ENCODE peak calls at places on chromosomes 6 and 20, in five cellular contexts. M, N, R, F and Z are unnamed samples. For H3K27me3, the result is how much of the 10 kb centered on the place peaks cover.

GRCh38 chr6:138194221-138194620 is 24.1 kb downstream of the PBOV1 start:
- DNase-seq in M (no peak), N (no peak), R (no peak), F (no peak), Z (no peak)

GRCh38 chr6:13427838-13428527 is 59.4 kb downstream of the GFOD1 start:
- DNase-seq in M (no peak), N (no peak), R (no peak), F (no peak), Z (no peak)

GRCh38 chr6:13461805-13462204 is 25.6 kb downstream of the GFOD1 start:
- DNase-seq in M (no peak), N (no peak), R (no peak), F (peak), Z (peak)

GRCh38 chr20:3846378-3846739 is 275 bp upstream of the MAVS start:
- DNase-seq in M (no peak), N (no peak), R (no peak), F (no peak), Z (no peak)

GRCh38 chr6:117344444-117345291 is 79.3 kb downstream of the VGLL2 start:
- DNase-seq in M (no peak), N (no peak), R (no peak), F (no peak), Z (no peak)

GRCh38 chr20:45444050-45444449 is 25.5 kb upstream of the WFDC2 start:
- DNase-seq in M (no peak), N (no peak), R (no peak), F (no peak), Z (no peak)

GRCh38 chr6:50658561-50658960 is 54.8 kb upstream of the TFAP2D start:
- DNase-seq in M (no peak), N (no peak), R (no peak), F (no peak), Z (no peak)

GRCh38 chr6:13765570-13765969 is 48.8 kb downstream of the MCUR1 start:
- DNase-seq in M (peak), N (no peak), R (no peak), F (peak), Z (no peak)

GRCh38 chr20:2261105-2261504 is 34.7 kb upstream of the TGM3 start:
- DNase-seq in M (no peak), N (no peak), R (no peak), F (no peak), Z (no peak)

GRCh38 chr6:116476021-116476678 is 15.0 kb downstream of the CALHM6 start:
- DNase-seq in M (peak), N (no peak), R (no peak), F (no peak), Z (peak)

GRCh38 chr6:25882066-25882496 is 8.0 kb upstream of the SLC17A3 start:
- DNase-seq in M (no peak), N (peak), R (peak), F (no peak), Z (peak)

GRCh38 chr20:37356387-37356786 is 10.4 kb downstream of the SRC start:
- DNase-seq in M (no peak), N (no peak), R (no peak), F (no peak), Z (no peak)

GRCh38 chr6:28001751-28002150 is 44.7 kb downstream of the OR2B6 start:
- DNase-seq in M (no peak), N (no peak), R (no peak), F (no peak), Z (peak)

GRCh38 chr6:23990158-23990557 is 135.9 kb upstream of the NRSN1 start:
- DNase-seq in M (no peak), N (no peak), R (no peak), F (no peak), Z (no peak)

GRCh38 chr20:51284871-51285270 is 257.6 kb downstream of the NFATC2 start:
- DNase-seq in M (no peak), N (no peak), R (no peak), F (no peak), Z (no peak)

GRCh38 chr20:51287628-51288413 is 254.7 kb downstream of the NFATC2 start:
- DNase-seq in M (no peak), N (no peak), R (no peak), F (no peak), Z (no peak)

GRCh38 chr20:51286758-51287157 is 255.8 kb downstream of the NFATC2 start:
- DNase-seq in M (no peak), N (no peak), R (no peak), F (no peak), Z (no peak)

GRCh38 chr20:51284161-51284560 is 258.4 kb downstream of the NFATC2 start:
- DNase-seq in M (peak), N (no peak), R (no peak), F (no peak), Z (peak)

DNA sequence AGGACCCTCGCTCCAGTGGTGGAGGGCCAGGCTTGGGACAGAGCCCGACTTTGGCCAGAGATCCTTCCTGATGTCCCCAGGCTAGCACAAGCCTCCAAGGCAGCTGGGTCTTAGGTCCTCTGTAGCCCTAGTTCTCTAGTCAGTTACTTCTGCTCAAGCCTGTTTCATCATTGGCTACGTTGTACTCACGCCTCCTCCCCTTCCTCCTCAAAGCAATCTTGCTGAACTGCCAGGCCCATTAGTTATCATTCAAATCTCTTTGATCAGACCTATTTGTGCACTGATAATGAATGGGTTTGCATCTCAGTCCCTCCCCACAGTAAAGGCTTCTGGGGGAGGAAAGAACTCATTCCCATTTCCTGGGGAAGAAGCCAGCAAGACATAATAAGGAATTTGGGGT is 256.8 kb downstream of the NFATC2 start:
- DNase-seq in M (no peak), N (no peak), R (no peak), F (no peak), Z (no peak)
- H3K27me3 ChIP-seq in M (under half), N (under half), R (under half), F (half or more), Z (under half)

DNA sequence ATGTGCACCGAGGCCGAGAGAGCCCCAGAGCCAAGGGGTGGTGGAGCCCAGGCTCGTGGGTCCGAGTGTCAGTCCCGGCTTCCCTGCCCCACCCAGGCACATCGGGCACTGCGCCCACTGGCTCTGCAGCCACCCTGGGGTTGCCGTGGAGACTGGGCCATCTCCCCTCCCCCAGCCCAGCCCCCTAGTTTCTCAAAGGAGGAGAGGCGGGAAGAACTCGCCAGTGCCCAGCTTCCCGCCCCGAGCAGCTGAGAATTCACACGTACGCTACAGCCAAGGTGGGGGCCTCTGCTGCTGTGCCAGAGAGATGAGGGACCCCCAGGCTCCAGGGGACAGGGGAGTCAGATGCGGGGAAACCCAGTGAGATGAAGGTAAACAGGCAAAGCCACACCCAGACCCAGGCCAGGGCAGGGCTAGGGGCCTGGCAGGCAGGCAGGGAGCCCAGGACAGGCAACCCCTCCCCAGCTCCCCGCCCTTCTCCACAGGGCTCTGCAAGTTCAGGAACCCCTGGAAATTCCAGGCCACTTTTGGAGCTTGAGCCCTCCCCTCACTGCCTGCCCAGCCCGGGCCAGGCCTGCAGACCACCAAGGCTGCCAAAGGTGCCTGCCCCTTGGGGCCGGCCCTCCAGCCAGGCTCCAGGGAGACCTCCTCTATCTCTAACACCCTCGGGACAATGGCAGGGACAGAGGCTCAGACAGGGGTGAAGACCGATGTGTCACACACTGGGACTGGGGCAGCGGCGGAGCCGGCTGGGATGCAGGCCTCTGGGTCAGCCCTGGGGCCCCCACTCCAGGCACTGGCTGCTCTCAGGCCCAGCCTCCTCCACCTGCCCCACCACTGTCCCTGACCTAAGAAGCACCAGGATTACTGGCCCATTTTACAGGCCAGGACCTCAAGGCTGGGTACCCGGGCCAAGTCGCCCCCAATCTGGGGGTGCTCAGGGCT is 6.0 kb downstream of the LAMA5 start:
- DNase-seq in M (no peak), N (no peak), R (no peak), F (no peak), Z (peak)
- H2AK5ac ChIP-seq in M (no peak), N (peak), R (peak), F (peak), Z (peak)

GRCh38 chr6:32971245-32971580 is 2.8 kb downstream of the BRD2 start:
- DNase-seq in M (no peak), N (no peak), R (no peak), F (no peak), Z (peak)

GRCh38 chr6:32973144-32973854 is 4.9 kb downstream of the BRD2 start:
- DNase-seq in M (peak), N (no peak), R (peak), F (peak), Z (peak)

GRCh38 chr6:32970413-32971244 is 2.2 kb downstream of the BRD2 start:
- DNase-seq in M (peak), N (no peak), R (peak), F (peak), Z (peak)

GRCh38 chr6:32972353-32973143 is 4.2 kb downstream of the BRD2 start:
- DNase-seq in M (no peak), N (no peak), R (no peak), F (no peak), Z (no peak)

DNA sequence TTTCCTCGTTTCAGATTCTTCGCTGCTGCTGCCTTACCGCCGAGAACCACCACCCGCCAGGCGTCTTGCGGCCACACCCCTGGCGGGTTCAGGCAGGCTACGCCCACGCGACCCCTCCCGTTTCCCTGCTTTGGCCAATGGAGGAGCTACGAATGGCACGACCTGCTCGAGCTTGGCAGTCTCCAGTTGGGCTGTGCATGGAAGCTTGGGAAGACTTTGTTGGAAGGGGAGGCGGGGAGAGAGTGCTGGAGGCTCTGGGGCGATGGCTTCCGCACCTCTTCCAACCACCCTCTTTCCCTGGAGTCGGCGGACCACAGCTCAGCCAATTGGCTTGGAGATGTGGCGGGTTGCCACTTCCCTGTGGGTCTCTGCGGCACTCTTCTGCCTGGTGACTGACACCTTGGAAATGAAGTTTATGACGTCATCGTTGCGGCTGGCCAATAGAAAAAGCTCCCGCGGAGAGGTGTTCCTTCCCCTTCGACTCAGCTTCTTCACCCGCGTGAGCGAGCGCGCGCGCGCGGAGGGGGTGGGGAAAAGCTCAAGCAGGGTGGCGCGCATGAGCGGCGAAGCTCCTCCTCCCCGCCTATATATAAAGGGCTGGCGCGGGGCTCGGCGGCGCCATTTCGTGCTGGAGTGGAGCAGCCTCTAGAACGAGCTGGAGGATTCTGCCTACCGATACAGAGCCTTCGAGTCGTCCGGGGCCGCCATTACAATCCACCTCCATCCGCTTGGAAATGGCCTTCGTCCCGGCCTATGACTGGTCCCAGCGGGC is 3.4 kb downstream of the BRD2 start:
- DNase-seq in M (peak), N (peak), R (peak), F (peak), Z (peak)
- H4K91ac ChIP-seq in M (peak), N (peak), R (no peak), F (no peak), Z (peak)

GRCh38 chr6:157908369-157909281 is 73.0 kb upstream of the SYNJ2 start:
- DNase-seq in M (no peak), N (no peak), R (no peak), F (no peak), Z (no peak)
- H3K27me3 ChIP-seq in M (under half), N (under half), R (under half), F (under half), Z (under half)

GRCh38 chr6:89597372-89597771 is 41.2 kb downstream of the LYRM2 start:
- DNase-seq in M (no peak), N (no peak), R (no peak), F (no peak), Z (no peak)

GRCh38 chr6:89599727-89600126 is 38.8 kb downstream of the LYRM2 start:
- DNase-seq in M (no peak), N (no peak), R (no peak), F (no peak), Z (no peak)

GRCh38 chr6:89596484-89596883 is 42.1 kb downstream of the LYRM2 start:
- DNase-seq in M (no peak), N (no peak), R (no peak), F (no peak), Z (no peak)

GRCh38 chr6:89597988-89598387 is 40.6 kb downstream of the LYRM2 start:
- DNase-seq in M (no peak), N (no peak), R (no peak), F (peak), Z (peak)

DNA sequence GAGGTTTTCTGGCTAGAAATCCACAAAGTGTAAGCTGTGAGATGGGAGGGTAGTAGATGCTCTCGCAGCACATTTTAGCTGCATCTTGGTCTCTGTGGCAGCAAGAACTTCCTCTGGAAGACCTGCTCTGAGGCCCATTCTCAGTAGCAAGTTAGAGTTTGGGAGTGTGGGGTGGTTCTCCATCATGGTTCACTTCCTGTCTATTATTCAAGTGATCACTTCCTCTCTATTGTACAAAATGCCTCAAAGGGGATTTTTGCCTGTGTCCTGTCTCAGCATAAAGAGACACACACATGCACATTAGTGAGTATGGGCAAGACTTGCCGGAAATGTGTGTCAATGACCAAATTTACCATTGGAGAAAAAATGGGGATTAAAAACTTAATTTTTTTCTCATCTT is 42.5 kb downstream of the LYRM2 start:
- DNase-seq in M (no peak), N (no peak), R (no peak), F (no peak), Z (no peak)
- H2AK5ac ChIP-seq in M (no peak), N (no peak), R (no peak), F (no peak), Z (no peak)